ENCODE peak calls at places on chromosome 4, in ten cellular contexts. C, P, X, Y, F, W, K, T, G and Q are unnamed samples.

GRCh38 chr4:53192496-53192895 is 173.4 kb downstream of the SCFD2 start:
- DNase-seq in C (no peak), P (no peak), X (no peak), Y (no peak), F (no peak), W (no peak), K (no peak), T (no peak), G (no peak), Q (no peak)

GRCh38 chr4:85147481-85148076 is 181.1 kb upstream of the WDFY3 start:
- DNase-seq in C (peak), P (peak), X (no peak), Y (no peak), F (peak), W (peak), K (peak), T (peak), G (no peak), Q (peak)

GRCh38 chr4:78939667-78940008 is 400 bp upstream of the PAQR3 start:
- DNase-seq in C (no peak), P (no peak), X (no peak), Y (no peak), F (no peak), W (no peak), K (no peak), T (no peak), G (no peak), Q (no peak)

GRCh38 chr4:94544811-94545210 is 93.1 kb downstream of the PDLIM5 start:
- DNase-seq in C (no peak), P (no peak), X (no peak), Y (no peak), F (peak), W (no peak), K (no peak), T (no peak), G (no peak), Q (no peak)

GRCh38 chr4:94758141-94758699 is 465 bp downstream of the BMPR1B start:
- DNase-seq in C (no peak), P (no peak), X (no peak), Y (no peak), F (peak), W (no peak), K (peak), T (no peak), G (peak), Q (peak)

GRCh38 chr4:29717658-29718057 is 1002.5 kb upstream of the PCDH7 start:
- DNase-seq in C (no peak), P (no peak), X (no peak), Y (no peak), F (no peak), W (no peak), K (no peak), T (no peak), G (no peak), Q (no peak)

GRCh38 chr4:1795304-1796195 is 2.5 kb downstream of the FGFR3 start:
- DNase-seq in C (no peak), P (no peak), X (no peak), Y (no peak), F (peak), W (no peak), K (peak), T (no peak), G (no peak), Q (no peak)

GRCh38 chr4:116122131-116122530 is 963.2 kb downstream of the TRAM1L1 start:
- DNase-seq in C (no peak), P (no peak), X (no peak), Y (no peak), F (peak), W (no peak), K (no peak), T (no peak), G (no peak), Q (no peak)

GRCh38 chr4:145843148-145843547 is 95.5 kb downstream of the ZNF827 start:
- DNase-seq in C (no peak), P (no peak), X (no peak), Y (no peak), F (no peak), W (no peak), K (no peak), T (no peak), G (no peak), Q (no peak)

GRCh38 chr4:41857225-41857624 is 78.0 kb upstream of the TMEM33 start:
- DNase-seq in C (no peak), P (no peak), X (no peak), Y (no peak), F (no peak), W (no peak), K (no peak), T (no peak), G (no peak), Q (no peak)

GRCh38 chr4:85092536-85092935 is 126.0 kb upstream of the WDFY3 start:
- DNase-seq in C (no peak), P (no peak), X (no peak), Y (no peak), F (no peak), W (no peak), K (no peak), T (no peak), G (no peak), Q (peak)

GRCh38 chr4:25767877-25768475 is 94.8 kb downstream of the SEL1L3 start:
- DNase-seq in C (peak), P (peak), X (no peak), Y (peak), F (peak), W (peak), K (peak), T (no peak), G (no peak), Q (no peak)

GRCh38 chr4:39085891-39086290 is 23.9 kb downstream of the KLHL5 start:
- DNase-seq in C (no peak), P (no peak), X (no peak), Y (no peak), F (no peak), W (no peak), K (no peak), T (no peak), G (no peak), Q (no peak)

GRCh38 chr4:4772534-4772933 is 86.9 kb upstream of the MSX1 start:
- DNase-seq in C (no peak), P (no peak), X (no peak), Y (no peak), F (no peak), W (no peak), K (no peak), T (no peak), G (no peak), Q (no peak)

GRCh38 chr4:66014146-66014765 is 344.0 kb upstream of the EPHA5 start:
- DNase-seq in C (no peak), P (no peak), X (no peak), Y (no peak), F (no peak), W (no peak), K (no peak), T (no peak), G (no peak), Q (no peak)

GRCh38 chr4:7832331-7832730 is 107.3 kb downstream of the AFAP1 start:
- DNase-seq in C (no peak), P (no peak), X (no peak), Y (no peak), F (no peak), W (no peak), K (no peak), T (no peak), G (no peak), Q (no peak)

GRCh38 chr4:153798436-153798835 is 9.6 kb upstream of the SFRP2 start:
- DNase-seq in C (no peak), P (no peak), X (no peak), Y (no peak), F (no peak), W (no peak), K (no peak), T (no peak), G (no peak), Q (no peak)

GRCh38 chr4:38788327-38788726 is 5.5 kb upstream of the TLR10 start:
- DNase-seq in C (no peak), P (no peak), X (no peak), Y (no peak), F (peak), W (no peak), K (no peak), T (no peak), G (no peak), Q (no peak)

GRCh38 chr4:119302073-119302832 is 19.7 kb downstream of the FABP2 start:
- DNase-seq in C (no peak), P (no peak), X (no peak), Y (no peak), F (no peak), W (no peak), K (no peak), T (no peak), G (no peak), Q (no peak)

GRCh38 chr4:173461170-173461569 is 62.3 kb upstream of the SCRG1 start:
- DNase-seq in C (no peak), P (no peak), X (no peak), Y (no peak), F (peak), W (no peak), K (no peak), T (no peak), G (no peak), Q (no peak)